ENCODE peak calls at places on chromosomes 13 and 19, in ten cellular contexts. X is fibroblast of mammary gland, B is IMR-90, A is body of pancreas, H is cardiac muscle cell, U is HL-60, W is fibroblast of the aortic adventitia, O is thoracic aorta, T is cardiac fibroblast, C is hepatocyte. S is an unnamed sample.

GRCh38 chr13:113219311-113219940 is 10.0 kb downstream of the CUL4A start:
- DNase-seq in C (peak), B (peak), W (no peak), U (no peak), A (no peak), T (peak), H (no peak), X (peak), O (no peak), S (no peak)

GRCh38 chr19:35336166-35336955 is 7.4 kb downstream of the CD22 start:
- DNase-seq in A (no peak), W (no peak), H (no peak), C (no peak), T (no peak), X (no peak), U (no peak), B (no peak), O (no peak), S (no peak)

GRCh38 chr13:93224545-93224944 is 2.1 kb upstream of the GPC6 start:
- DNase-seq in W (peak), O (no peak), B (peak), C (peak), A (no peak), U (no peak), T (no peak), X (peak), H (peak), S (peak)

GRCh38 chr13:35530147-35530546 is 53.7 kb upstream of the MAB21L1 start:
- DNase-seq in B (no peak), H (no peak), T (no peak), W (no peak), A (no peak), C (no peak), U (no peak), X (no peak), O (no peak), S (no peak)

GRCh38 chr19:20879501-20879900 is 43.5 kb upstream of the ZNF85 start:
- DNase-seq in W (no peak), T (no peak), X (no peak), B (no peak), U (no peak), O (no peak), C (no peak), H (no peak), A (no peak), S (no peak)

GRCh38 chr19:40601061-40601973 is at the start of gene LTBP4:
- DNase-seq in H (peak), A (peak), U (no peak), T (peak), X (no peak), W (no peak), O (no peak), C (peak), B (no peak), S (no peak)

GRCh38 chr19:2589441-2589840 is 113.1 kb downstream of the GNG7 start:
- DNase-seq in O (no peak), X (no peak), U (no peak), W (no peak), T (no peak), C (no peak), A (no peak), B (no peak), H (no peak), S (no peak)

GRCh38 chr13:66693656-66694055 is 536.5 kb downstream of the PCDH9 start:
- DNase-seq in B (no peak), O (no peak), H (peak), X (peak), W (no peak), A (no peak), C (no peak), U (no peak), T (no peak), S (no peak)

GRCh38 chr19:48991823-48992570 is 1.1 kb downstream of the GYS1 start:
- DNase-seq in A (peak), B (peak), H (peak), T (peak), X (peak), W (peak), O (peak), U (no peak), C (peak), S (peak)

GRCh38 chr13:51733656-51734334 is 70.2 kb downstream of the DHRS12 start:
- DNase-seq in B (peak), H (no peak), C (no peak), A (no peak), T (peak), X (no peak), W (peak), O (no peak), U (no peak), S (no peak)

GRCh38 chr19:46748325-46749109 is 2.3 kb upstream of the STRN4 start:
- DNase-seq in O (no peak), W (peak), H (peak), C (peak), U (no peak), T (peak), B (peak), X (peak), A (peak), S (peak)

GRCh38 chr13:49113526-49114286 is 106.4 kb upstream of the MLNR start:
- DNase-seq in A (no peak), W (peak), O (no peak), C (no peak), U (no peak), H (peak), X (peak), T (peak), B (peak), S (peak)

GRCh38 chr13:34502011-34502410 is 440.1 kb upstream of the NBEA start:
- DNase-seq in W (no peak), C (no peak), O (no peak), T (no peak), U (no peak), X (no peak), A (no peak), B (no peak), H (no peak), S (no peak)

GRCh38 chr19:23294141-23294540 is 43.9 kb upstream of the ZNF724 start:
- DNase-seq in C (no peak), O (no peak), H (no peak), B (no peak), X (no peak), T (no peak), A (no peak), U (no peak), W (no peak), S (no peak)

GRCh38 chr13:32037471-32037870 is 5.9 kb downstream of the FRY start:
- DNase-seq in W (no peak), A (no peak), C (no peak), U (no peak), T (no peak), O (no peak), H (no peak), B (no peak), X (no peak), S (no peak)

GRCh38 chr13:49996951-49997895 is at the start of gene TRIM13:
- DNase-seq in H (peak), U (peak), C (peak), T (peak), O (peak), X (peak), W (peak), B (peak), A (peak), S (peak)

GRCh38 chr13:111656439-111656838 is 336.0 kb downstream of the TEX29 start:
- DNase-seq in U (no peak), O (no peak), C (no peak), H (no peak), W (no peak), X (no peak), A (no peak), B (no peak), T (no peak), S (no peak)

GRCh38 chr13:25733061-25733491 is 318.7 kb downstream of the SHISA2 start:
- DNase-seq in B (no peak), O (no peak), H (no peak), W (peak), T (peak), A (no peak), C (no peak), X (peak), U (no peak), S (peak)

GRCh38 chr19:3849787-3850186 is 19.1 kb downstream of the ZFR2 start:
- DNase-seq in B (no peak), A (no peak), X (no peak), O (no peak), T (no peak), U (no peak), H (no peak), C (no peak), W (no peak), S (no peak)

GRCh38 chr13:76383671-76384461 is 502.3 kb downstream of the KCTD12 start:
- DNase-seq in U (no peak), O (no peak), B (peak), T (peak), H (peak), X (peak), C (peak), W (peak), A (peak), S (peak)

GRCh38 chr13:50200562-50200961 is 185.3 kb downstream of the KCNRG start:
- DNase-seq in W (no peak), A (no peak), T (no peak), U (no peak), C (no peak), X (no peak), O (no peak), H (no peak), B (no peak), S (no peak)

GRCh38 chr19:31141301-31141700 is 207.9 kb downstream of the TSHZ3 start:
- DNase-seq in H (no peak), U (no peak), T (no peak), W (no peak), X (no peak), O (no peak), B (no peak), A (no peak), C (no peak), S (no peak)
- TF ChIP-seq CTCF in H (no peak), U (no peak), T (no peak), W (no peak), X (no peak), O (no peak), B (no peak), A (no peak), C (no peak), S (no peak)

GRCh38 chr19:36986131-36986530 is 70.0 kb downstream of the ZNF568 start:
- DNase-seq in A (no peak), T (no peak), C (no peak), O (no peak), U (no peak), B (no peak), H (no peak), X (no peak), W (no peak), S (no peak)
- H3K4me3 ChIP-seq in A (no peak), T (no peak), C (no peak), O (no peak), U (no peak), B (no peak), H (no peak), X (no peak), W (no peak), S (no peak)

GRCh38 chr19:6852001-6852400 is 35.4 kb upstream of the ADGRE1 start:
- DNase-seq in O (no peak), T (no peak), H (no peak), U (no peak), W (no peak), A (no peak), B (no peak), X (no peak), C (no peak), S (no peak)
- TF ChIP-seq CTCF in O (no peak), T (no peak), H (no peak), U (no peak), W (no peak), A (no peak), B (no peak), X (no peak), C (no peak), S (no peak)

GRCh38 chr19:50667759-50668231 is 18.6 kb downstream of the C19orf81 start:
- DNase-seq in T (no peak), A (no peak), O (no peak), C (no peak), B (no peak), H (no peak), W (no peak), U (no peak), X (no peak), S (no peak)
- H3K4me3 ChIP-seq in T (no peak), A (no peak), O (no peak), C (no peak), B (no peak), H (peak), W (no peak), U (no peak), X (no peak), S (no peak)

DNA sequence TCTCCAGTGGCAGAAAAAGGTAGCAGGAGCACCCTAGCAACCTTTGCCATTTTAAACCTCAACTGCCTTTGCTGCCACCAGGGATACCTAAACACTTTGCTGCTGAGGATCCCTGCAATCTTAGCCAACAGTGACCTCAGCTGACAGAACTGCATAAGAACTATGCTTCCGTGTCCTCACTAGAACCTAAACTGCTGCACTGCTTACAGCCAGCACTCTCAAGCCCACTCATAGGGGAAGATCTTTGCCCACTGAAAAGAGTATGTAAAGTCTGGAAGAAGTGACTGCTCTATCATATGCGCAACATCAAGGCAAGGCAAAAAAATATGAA is 270.0 kb upstream of the PCDH20 start:
- DNase-seq in A (no peak), B (no peak), O (no peak), C (peak), U (no peak), X (no peak), W (no peak), H (no peak), T (no peak), S (no peak)
- TF ChIP-seq CTCF in A (no peak), B (no peak), O (no peak), C (peak), U (no peak), X (no peak), W (no peak), H (no peak), T (no peak), S (no peak)